ENCODE peak calls at places on chromosomes 1 and 21, in five cellular contexts. One of them, this sample, is unnamed. For H3K4me1, the result is how much of the 10 kb centered on the place peaks cover.

GRCh38 chr1:59366352-59366751 is 69.5 kb downstream of the FGGY start:
- DNase-seq in adrenal gland: no peak
- DNase-seq in kidney: no peak
- DNase-seq in endothelial cell of umbilical vein: no peak
- DNase-seq in cardiac muscle cell: peak
- DNase-seq in this sample: no peak

GRCh38 chr1:229170274-229170673 is 100.6 kb upstream of the RAB4A start:
- DNase-seq in endothelial cell of umbilical vein: no peak
- DNase-seq in adrenal gland: no peak
- DNase-seq in kidney: no peak
- DNase-seq in cardiac muscle cell: no peak
- DNase-seq in this sample: no peak

GRCh38 chr21:25845729-25846256 is 111.0 kb downstream of the GABPA start:
- DNase-seq in cardiac muscle cell: no peak
- DNase-seq in adrenal gland: no peak
- DNase-seq in kidney: no peak
- DNase-seq in endothelial cell of umbilical vein: no peak
- DNase-seq in this sample: peak

GRCh38 chr1:222064388-222065201 is 322.7 kb upstream of the DUSP10 start:
- DNase-seq in adrenal gland: no peak
- DNase-seq in cardiac muscle cell: peak
- DNase-seq in kidney: no peak
- DNase-seq in endothelial cell of umbilical vein: no peak
- DNase-seq in this sample: no peak

GRCh38 chr1:53340660-53341520 is 13.0 kb upstream of the LRP8 start:
- DNase-seq in endothelial cell of umbilical vein: no peak
- DNase-seq in adrenal gland: no peak
- DNase-seq in kidney: peak
- DNase-seq in cardiac muscle cell: no peak
- DNase-seq in this sample: no peak

GRCh38 chr1:17874231-17874630 is 119.1 kb downstream of the ACTL8 start:
- DNase-seq in kidney: no peak
- DNase-seq in endothelial cell of umbilical vein: no peak
- DNase-seq in cardiac muscle cell: peak
- DNase-seq in adrenal gland: no peak
- DNase-seq in this sample: peak

GRCh38 chr1:79197421-79197820 is 190.9 kb upstream of the ADGRL4 start:
- DNase-seq in kidney: no peak
- DNase-seq in endothelial cell of umbilical vein: peak
- DNase-seq in cardiac muscle cell: peak
- DNase-seq in adrenal gland: no peak
- DNase-seq in this sample: peak

GRCh38 chr1:1169429-1170214 is 4.1 kb upstream of the TTLL10 start:
- DNase-seq in adrenal gland: peak
- DNase-seq in kidney: peak
- DNase-seq in cardiac muscle cell: no peak
- DNase-seq in endothelial cell of umbilical vein: no peak
- DNase-seq in this sample: no peak

GRCh38 chr1:98402860-98403259 is 258.7 kb upstream of the SNX7 start:
- DNase-seq in adrenal gland: no peak
- DNase-seq in kidney: no peak
- DNase-seq in cardiac muscle cell: no peak
- DNase-seq in endothelial cell of umbilical vein: no peak
- DNase-seq in this sample: no peak

GRCh38 chr1:242890211-242890741 is 364.8 kb downstream of the CEP170 start:
- DNase-seq in endothelial cell of umbilical vein: no peak
- DNase-seq in adrenal gland: peak
- DNase-seq in cardiac muscle cell: no peak
- DNase-seq in kidney: no peak
- DNase-seq in this sample: peak

GRCh38 chr1:248823517-248824001 is 2.2 kb downstream of the SH3BP5L start:
- DNase-seq in kidney: no peak
- DNase-seq in endothelial cell of umbilical vein: no peak
- DNase-seq in adrenal gland: no peak
- DNase-seq in cardiac muscle cell: peak
- DNase-seq in this sample: peak

GRCh38 chr1:72037745-72038343 is 244.5 kb downstream of the NEGR1 start:
- DNase-seq in endothelial cell of umbilical vein: peak
- DNase-seq in cardiac muscle cell: peak
- DNase-seq in kidney: no peak
- DNase-seq in adrenal gland: peak
- DNase-seq in this sample: no peak

GRCh38 chr21:21148514-21148913 is 150.3 kb downstream of the NCAM2 start:
- DNase-seq in endothelial cell of umbilical vein: no peak
- DNase-seq in cardiac muscle cell: no peak
- DNase-seq in adrenal gland: no peak
- DNase-seq in kidney: no peak
- DNase-seq in this sample: no peak

GRCh38 chr1:30190481-30191153 is 532.8 kb downstream of the MATN1 start:
- DNase-seq in kidney: no peak
- DNase-seq in cardiac muscle cell: no peak
- DNase-seq in adrenal gland: no peak
- DNase-seq in endothelial cell of umbilical vein: no peak
- DNase-seq in this sample: no peak
- H3K4me1 ChIP-seq in kidney: under half
- H3K4me1 ChIP-seq in cardiac muscle cell: under half
- H3K4me1 ChIP-seq in adrenal gland: under half
- H3K4me1 ChIP-seq in endothelial cell of umbilical vein: under half
- H3K4me1 ChIP-seq in this sample: under half

DNA sequence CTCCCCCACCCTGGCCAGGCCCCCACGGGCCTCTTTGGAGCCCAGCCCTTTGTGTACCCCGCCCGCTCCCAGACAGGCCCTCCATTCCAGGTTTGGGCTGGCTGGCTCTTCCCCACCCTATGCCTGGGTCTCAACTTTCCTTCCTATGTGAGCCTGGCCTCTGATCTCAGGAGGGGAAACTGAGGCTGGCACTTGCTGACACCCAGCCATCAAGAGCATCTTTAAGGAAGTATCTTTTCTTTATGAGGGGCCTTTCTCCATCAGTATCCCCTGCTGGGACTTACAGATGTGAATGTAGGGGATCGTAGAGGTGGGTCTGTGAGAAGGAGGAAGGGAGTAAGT is 5.6 kb downstream of the NECTIN4 start:
- DNase-seq in kidney: no peak
- DNase-seq in cardiac muscle cell: no peak
- DNase-seq in adrenal gland: no peak
- DNase-seq in endothelial cell of umbilical vein: no peak
- DNase-seq in this sample: no peak
- H3K4me1 ChIP-seq in kidney: under half
- H3K4me1 ChIP-seq in cardiac muscle cell: under half
- H3K4me1 ChIP-seq in adrenal gland: under half
- H3K4me1 ChIP-seq in endothelial cell of umbilical vein: under half
- H3K4me1 ChIP-seq in this sample: half or more

DNA sequence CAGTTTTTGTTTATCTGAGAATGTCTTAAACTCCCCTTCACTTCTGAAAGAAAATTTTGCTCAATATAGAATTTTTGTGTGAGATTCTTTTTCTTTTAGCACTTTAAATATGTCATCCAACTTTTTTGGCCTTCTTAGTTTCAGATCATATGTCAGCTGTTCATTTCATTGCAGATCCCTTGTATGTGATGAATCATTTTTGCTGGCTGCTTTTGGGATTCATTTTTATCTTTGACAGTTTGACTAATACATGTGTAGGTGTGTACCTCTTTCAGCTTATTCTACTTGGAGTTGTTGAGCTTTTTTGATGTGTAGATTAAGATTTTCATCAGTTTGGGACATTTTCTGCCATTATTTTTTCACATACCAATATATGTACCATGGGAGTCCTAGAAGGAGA is 156.8 kb downstream of the FASLG start:
- DNase-seq in endothelial cell of umbilical vein: no peak
- DNase-seq in cardiac muscle cell: no peak
- DNase-seq in kidney: no peak
- DNase-seq in adrenal gland: no peak
- DNase-seq in this sample: no peak
- H3K4me1 ChIP-seq in endothelial cell of umbilical vein: under half
- H3K4me1 ChIP-seq in cardiac muscle cell: under half
- H3K4me1 ChIP-seq in kidney: under half
- H3K4me1 ChIP-seq in adrenal gland: under half
- H3K4me1 ChIP-seq in this sample: under half

GRCh38 chr1:24954022-24954421 is 23.9 kb upstream of the RUNX3 start:
- DNase-seq in kidney: no peak
- DNase-seq in cardiac muscle cell: no peak
- DNase-seq in adrenal gland: no peak
- DNase-seq in endothelial cell of umbilical vein: no peak
- DNase-seq in this sample: no peak
- H3K4me1 ChIP-seq in kidney: under half
- H3K4me1 ChIP-seq in cardiac muscle cell: under half
- H3K4me1 ChIP-seq in adrenal gland: under half
- H3K4me1 ChIP-seq in endothelial cell of umbilical vein: under half
- H3K4me1 ChIP-seq in this sample: under half

GRCh38 chr21:43341349-43342163 is 85.4 kb downstream of the SIK1 start:
- DNase-seq in cardiac muscle cell: no peak
- DNase-seq in adrenal gland: no peak
- DNase-seq in endothelial cell of umbilical vein: no peak
- DNase-seq in kidney: no peak
- DNase-seq in this sample: no peak

GRCh38 chr21:43340491-43341348 is 86.2 kb downstream of the SIK1 start:
- DNase-seq in kidney: no peak
- DNase-seq in adrenal gland: peak
- DNase-seq in cardiac muscle cell: peak
- DNase-seq in endothelial cell of umbilical vein: peak
- DNase-seq in this sample: no peak

GRCh38 chr21:43337901-43338655 is 88.9 kb downstream of the SIK1 start:
- DNase-seq in cardiac muscle cell: no peak
- DNase-seq in endothelial cell of umbilical vein: no peak
- DNase-seq in adrenal gland: no peak
- DNase-seq in kidney: no peak
- DNase-seq in this sample: no peak

GRCh38 chr21:43339668-43340067 is 87.3 kb downstream of the SIK1 start:
- DNase-seq in cardiac muscle cell: no peak
- DNase-seq in adrenal gland: no peak
- DNase-seq in endothelial cell of umbilical vein: peak
- DNase-seq in kidney: no peak
- DNase-seq in this sample: no peak

DNA sequence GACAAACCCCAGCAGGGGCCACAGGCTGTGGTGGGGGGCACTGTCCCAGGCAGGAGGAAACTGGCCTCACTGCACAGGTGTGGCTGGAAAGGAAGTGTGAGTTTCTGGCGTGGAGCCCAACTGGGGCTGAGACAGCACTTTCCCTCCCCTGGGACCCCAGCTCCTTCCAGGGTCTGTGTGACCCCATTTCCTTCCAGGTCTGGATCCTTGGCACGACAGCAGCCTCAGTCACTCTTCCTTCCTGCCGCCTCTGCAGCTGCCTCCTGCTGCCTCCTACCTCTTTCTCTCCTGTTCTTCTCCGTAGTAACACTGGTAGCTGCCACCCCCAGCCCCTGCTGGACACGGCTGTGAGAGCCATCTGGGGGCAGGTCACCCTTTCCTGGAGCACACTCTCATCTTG is 88.0 kb downstream of the SIK1 start:
- DNase-seq in cardiac muscle cell: no peak
- DNase-seq in adrenal gland: no peak
- DNase-seq in kidney: no peak
- DNase-seq in endothelial cell of umbilical vein: peak
- DNase-seq in this sample: no peak
- H3K4me1 ChIP-seq in cardiac muscle cell: under half
- H3K4me1 ChIP-seq in adrenal gland: under half
- H3K4me1 ChIP-seq in kidney: under half
- H3K4me1 ChIP-seq in endothelial cell of umbilical vein: under half
- H3K4me1 ChIP-seq in this sample: under half

GRCh38 chr1:31934706-31935629 is 3.2 kb downstream of the PTP4A2 start:
- DNase-seq in kidney: no peak
- DNase-seq in endothelial cell of umbilical vein: peak
- DNase-seq in cardiac muscle cell: peak
- DNase-seq in adrenal gland: no peak
- DNase-seq in this sample: no peak

GRCh38 chr1:31937300-31938183 is 626 bp downstream of the PTP4A2 start:
- DNase-seq in endothelial cell of umbilical vein: peak
- DNase-seq in adrenal gland: peak
- DNase-seq in kidney: peak
- DNase-seq in cardiac muscle cell: peak
- DNase-seq in this sample: peak

GRCh38 chr1:31938184-31938975 is at the start of gene PTP4A2:
- DNase-seq in kidney: peak
- DNase-seq in adrenal gland: peak
- DNase-seq in endothelial cell of umbilical vein: peak
- DNase-seq in cardiac muscle cell: peak
- DNase-seq in this sample: peak

GRCh38 chr1:31936278-31936965 is 1.7 kb downstream of the PTP4A2 start:
- DNase-seq in cardiac muscle cell: no peak
- DNase-seq in endothelial cell of umbilical vein: no peak
- DNase-seq in kidney: no peak
- DNase-seq in adrenal gland: no peak
- DNase-seq in this sample: peak

DNA sequence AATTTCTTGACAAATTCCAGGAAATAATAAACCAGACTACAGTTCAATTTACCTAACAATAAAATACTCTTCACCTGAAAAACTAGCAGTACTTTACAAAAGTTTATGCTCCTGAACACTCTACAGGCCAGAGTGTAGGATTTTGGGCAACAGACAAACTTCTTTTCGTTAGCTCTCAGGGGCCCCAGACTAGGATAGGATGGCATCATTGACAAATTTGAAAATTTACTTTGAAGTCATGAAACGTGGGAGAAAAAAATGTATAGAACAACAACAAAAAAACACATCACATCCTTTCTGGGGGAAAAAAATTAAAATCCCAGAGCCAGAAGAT is 1.2 kb downstream of the PTP4A2 start:
- DNase-seq in endothelial cell of umbilical vein: peak
- DNase-seq in cardiac muscle cell: no peak
- DNase-seq in kidney: no peak
- DNase-seq in adrenal gland: no peak
- DNase-seq in this sample: no peak
- H3K4me1 ChIP-seq in endothelial cell of umbilical vein: half or more
- H3K4me1 ChIP-seq in cardiac muscle cell: under half
- H3K4me1 ChIP-seq in kidney: under half
- H3K4me1 ChIP-seq in adrenal gland: half or more
- H3K4me1 ChIP-seq in this sample: under half

GRCh38 chr1:161191971-161192370 is 6.9 kb downstream of the ADAMTS4 start:
- DNase-seq in adrenal gland: no peak
- DNase-seq in kidney: peak
- DNase-seq in endothelial cell of umbilical vein: no peak
- DNase-seq in cardiac muscle cell: no peak
- DNase-seq in this sample: peak

GRCh38 chr1:161192476-161193465 is 6.1 kb downstream of the ADAMTS4 start:
- DNase-seq in endothelial cell of umbilical vein: peak
- DNase-seq in adrenal gland: peak
- DNase-seq in kidney: peak
- DNase-seq in cardiac muscle cell: peak
- DNase-seq in this sample: peak

GRCh38 chr1:161189036-161189435 is 9.8 kb downstream of the ADAMTS4 start:
- DNase-seq in kidney: peak
- DNase-seq in endothelial cell of umbilical vein: no peak
- DNase-seq in cardiac muscle cell: no peak
- DNase-seq in adrenal gland: no peak
- DNase-seq in this sample: peak

GRCh38 chr1:161193561-161194235 is 5.2 kb downstream of the ADAMTS4 start:
- DNase-seq in kidney: peak
- DNase-seq in endothelial cell of umbilical vein: no peak
- DNase-seq in cardiac muscle cell: no peak
- DNase-seq in adrenal gland: peak
- DNase-seq in this sample: no peak

GRCh38 chr1:161190962-161191521 is 7.8 kb downstream of the ADAMTS4 start:
- DNase-seq in cardiac muscle cell: no peak
- DNase-seq in endothelial cell of umbilical vein: no peak
- DNase-seq in adrenal gland: no peak
- DNase-seq in kidney: peak
- DNase-seq in this sample: no peak
- H3K4me1 ChIP-seq in cardiac muscle cell: under half
- H3K4me1 ChIP-seq in endothelial cell of umbilical vein: under half
- H3K4me1 ChIP-seq in adrenal gland: under half
- H3K4me1 ChIP-seq in kidney: under half
- H3K4me1 ChIP-seq in this sample: under half